ENCODE peak calls at places on chromosomes 13 and 19, in four cellular contexts. B is right lobe of liver, K is IMR-90, V is stomach. H is an unnamed sample.

GRCh38 chr13:23321534-23322241 is 111.8 kb downstream of the SACS start:
- DNase-seq in B (no peak), K (peak; percentile 94), V (no peak), H (no peak)

GRCh38 chr19:4097501-4097900 is 26.4 kb downstream of the MAP2K2 start:
- DNase-seq in B (no peak), K (no peak), V (no peak), H (no peak)

GRCh38 chr13:33676700-33677048 is 141.3 kb upstream of the RFC3 start:
- DNase-seq in B (peak; percentile 80), K (peak; percentile 21), V (peak; percentile 64), H (no peak)

GRCh38 chr13:34156841-34157365 is 339.0 kb downstream of the RFC3 start:
- DNase-seq in B (no peak), K (peak; percentile 95), V (peak; percentile 85), H (no peak)

GRCh38 chr19:13830761-13831481 is 35.7 kb downstream of the ZSWIM4 start:
- DNase-seq in B (no peak), K (no peak), V (no peak), H (no peak)

GRCh38 chr13:56528040-56528760 is 612.5 kb upstream of the PRR20A start:
- DNase-seq in B (no peak), K (no peak), V (no peak), H (no peak)

GRCh38 chr13:79141082-79141481 is 265.0 kb downstream of the RBM26 start:
- DNase-seq in B (no peak), K (no peak), V (no peak), H (no peak)

GRCh38 chr13:47184311-47184710 is 287.5 kb upstream of the HTR2A start:
- DNase-seq in B (no peak), K (peak; percentile 4), V (no peak), H (no peak)

GRCh38 chr19:52716578-52716977 is 18.3 kb downstream of the ZNF611 start:
- DNase-seq in B (no peak), K (no peak), V (no peak), H (no peak)

GRCh38 chr19:55206664-55207500 is 2.4 kb downstream of the PTPRH start:
- DNase-seq in B (peak; percentile 88), K (peak; percentile 86), V (peak; percentile 88), H (peak; percentile 93)

GRCh38 chr19:7899751-7900352 is 3.8 kb upstream of the MAP2K7 start:
- DNase-seq in B (no peak), K (no peak), V (no peak), H (no peak)

GRCh38 chr13:65638572-65639168 is 1591.5 kb downstream of the PCDH9 start:
- DNase-seq in B (no peak), K (peak; percentile 63), V (no peak), H (peak; percentile 23)

GRCh38 chr13:65461590-65461989 is 1768.5 kb downstream of the PCDH9 start:
- DNase-seq in B (no peak), K (peak; percentile 83), V (no peak), H (no peak)

GRCh38 chr13:99450416-99450815 is 50.9 kb upstream of the TM9SF2 start:
- DNase-seq in B (no peak), K (no peak), V (no peak), H (no peak)

GRCh38 chr13:51246411-51247298 is 24.5 kb downstream of the FAM124A start:
- DNase-seq in B (no peak), K (no peak), V (no peak), H (no peak)

GRCh38 chr13:109666656-109667448 is 119.5 kb downstream of the IRS2 start:
- DNase-seq in B (no peak), K (peak; percentile 16), V (peak; percentile 26), H (no peak)
- TF ChIP-seq POLR2A in B (no peak), K (no peak), V (no peak), H (no peak)

GRCh38 chr19:10835089-10835753 is 791 bp downstream of the TMED1 start:
- DNase-seq in B (no peak), K (no peak), V (peak; percentile 100), H (no peak)
- TF ChIP-seq POLR2A in B (no peak), K (no peak), V (no peak), H (no peak)

GRCh38 chr13:50130686-50131051 is 115.4 kb downstream of the KCNRG start:
- DNase-seq in B (no peak), K (peak; percentile 47), V (no peak), H (no peak)
- TF ChIP-seq POLR2A in B (no peak), K (no peak), V (no peak), H (no peak)

GRCh38 chr19:1854032-1854541 is 5.8 kb upstream of the REXO1 start:
- DNase-seq in B (no peak), K (no peak), V (no peak), H (no peak)

GRCh38 chr19:1855828-1856255 is 7.5 kb downstream of the KLF16 start:
- DNase-seq in B (peak; percentile 66), K (peak; percentile 23), V (no peak), H (peak; percentile 69)

GRCh38 chr19:1854542-1855039 is 6.3 kb upstream of the REXO1 start:
- DNase-seq in B (peak; percentile 65), K (no peak), V (no peak), H (peak; percentile 80)

GRCh38 chr19:1856345-1856697 is 7.1 kb downstream of the KLF16 start:
- DNase-seq in B (no peak), K (no peak), V (no peak), H (no peak)

GRCh38 chr19:1855040-1855827 is 7.0 kb upstream of the REXO1 start:
- DNase-seq in B (peak; percentile 85), K (peak; percentile 85), V (peak; percentile 94), H (peak; percentile 97)
- TF ChIP-seq POLR2A in B (peak; percentile 50), K (peak; percentile 35), V (no peak), H (peak; percentile 85)

GRCh38 chr19:6590458-6591319 is at the start of gene CD70:
- DNase-seq in B (no peak), K (no peak), V (no peak), H (no peak)
- TF ChIP-seq POLR2A in B (no peak), K (no peak), V (no peak), H (peak; percentile 84)